ENCODE peak calls at places on chromosomes 6 and 20, in five cellular contexts. One of them, this sample, is unnamed.

GRCh38 chr6:72669324-72669723 is 47.5 kb downstream of the KCNQ5 start:
- DNase-seq in cardiac muscle cell: no peak
- DNase-seq in stimulated activated CD4-positive, alpha-beta T cell treated with anti-CD3 and anti-CD28 coated beads, Interleukin-4, amount 100 ng/mL, for 48 hours: no peak
- DNase-seq in NCI-H1417: no peak
- DNase-seq in NCI-H1105 treated with DMSO at 0.1 percent for 48 hours: no peak
- DNase-seq in this sample: no peak

GRCh38 chr6:14540276-14540675 is 422.7 kb downstream of the CD83 start:
- DNase-seq in cardiac muscle cell: no peak
- DNase-seq in stimulated activated CD4-positive, alpha-beta T cell treated with anti-CD3 and anti-CD28 coated beads, Interleukin-4, amount 100 ng/mL, for 48 hours: no peak
- DNase-seq in NCI-H1417: no peak
- DNase-seq in NCI-H1105 treated with DMSO at 0.1 percent for 48 hours: no peak
- DNase-seq in this sample: peak

GRCh38 chr6:128057541-128058335 is 156.9 kb upstream of the THEMIS start:
- DNase-seq in cardiac muscle cell: no peak
- DNase-seq in stimulated activated CD4-positive, alpha-beta T cell treated with anti-CD3 and anti-CD28 coated beads, Interleukin-4, amount 100 ng/mL, for 48 hours: no peak
- DNase-seq in NCI-H1417: no peak
- DNase-seq in NCI-H1105 treated with DMSO at 0.1 percent for 48 hours: no peak
- DNase-seq in this sample: no peak

GRCh38 chr20:9829835-9830234 is 9.0 kb downstream of the PAK5 start:
- DNase-seq in cardiac muscle cell: peak
- DNase-seq in stimulated activated CD4-positive, alpha-beta T cell treated with anti-CD3 and anti-CD28 coated beads, Interleukin-4, amount 100 ng/mL, for 48 hours: no peak
- DNase-seq in NCI-H1417: no peak
- DNase-seq in NCI-H1105 treated with DMSO at 0.1 percent for 48 hours: no peak
- DNase-seq in this sample: no peak

GRCh38 chr6:113048741-113049140 is 701.6 kb downstream of the RFPL4B start:
- DNase-seq in cardiac muscle cell: no peak
- DNase-seq in stimulated activated CD4-positive, alpha-beta T cell treated with anti-CD3 and anti-CD28 coated beads, Interleukin-4, amount 100 ng/mL, for 48 hours: no peak
- DNase-seq in NCI-H1417: no peak
- DNase-seq in NCI-H1105 treated with DMSO at 0.1 percent for 48 hours: no peak
- DNase-seq in this sample: no peak

GRCh38 chr6:140985679-140986275 is 1146.9 kb upstream of the GJE1 start:
- DNase-seq in cardiac muscle cell: no peak
- DNase-seq in stimulated activated CD4-positive, alpha-beta T cell treated with anti-CD3 and anti-CD28 coated beads, Interleukin-4, amount 100 ng/mL, for 48 hours: no peak
- DNase-seq in NCI-H1417: no peak
- DNase-seq in NCI-H1105 treated with DMSO at 0.1 percent for 48 hours: no peak
- DNase-seq in this sample: no peak

GRCh38 chr20:17501701-17502100 is 29.5 kb downstream of the BFSP1 start:
- DNase-seq in cardiac muscle cell: no peak
- DNase-seq in stimulated activated CD4-positive, alpha-beta T cell treated with anti-CD3 and anti-CD28 coated beads, Interleukin-4, amount 100 ng/mL, for 48 hours: no peak
- DNase-seq in NCI-H1417: no peak
- DNase-seq in NCI-H1105 treated with DMSO at 0.1 percent for 48 hours: no peak
- DNase-seq in this sample: no peak

GRCh38 chr20:47681977-47682812 is 103.1 kb downstream of the SULF2 start:
- DNase-seq in cardiac muscle cell: peak
- DNase-seq in stimulated activated CD4-positive, alpha-beta T cell treated with anti-CD3 and anti-CD28 coated beads, Interleukin-4, amount 100 ng/mL, for 48 hours: no peak
- DNase-seq in NCI-H1417: no peak
- DNase-seq in NCI-H1105 treated with DMSO at 0.1 percent for 48 hours: no peak
- DNase-seq in this sample: peak

GRCh38 chr6:79946242-79946641 is 1.1 kb downstream of the ELOVL4 start:
- DNase-seq in cardiac muscle cell: peak
- DNase-seq in stimulated activated CD4-positive, alpha-beta T cell treated with anti-CD3 and anti-CD28 coated beads, Interleukin-4, amount 100 ng/mL, for 48 hours: no peak
- DNase-seq in NCI-H1417: peak
- DNase-seq in NCI-H1105 treated with DMSO at 0.1 percent for 48 hours: peak
- DNase-seq in this sample: no peak

GRCh38 chr6:3250278-3250677 is 8.5 kb upstream of the PSMG4 start:
- DNase-seq in cardiac muscle cell: no peak
- DNase-seq in stimulated activated CD4-positive, alpha-beta T cell treated with anti-CD3 and anti-CD28 coated beads, Interleukin-4, amount 100 ng/mL, for 48 hours: no peak
- DNase-seq in NCI-H1417: no peak
- DNase-seq in NCI-H1105 treated with DMSO at 0.1 percent for 48 hours: no peak
- DNase-seq in this sample: no peak

GRCh38 chr20:54156522-54156921 is 17.3 kb downstream of the CYP24A1 start:
- DNase-seq in cardiac muscle cell: no peak
- DNase-seq in stimulated activated CD4-positive, alpha-beta T cell treated with anti-CD3 and anti-CD28 coated beads, Interleukin-4, amount 100 ng/mL, for 48 hours: no peak
- DNase-seq in NCI-H1417: no peak
- DNase-seq in NCI-H1105 treated with DMSO at 0.1 percent for 48 hours: no peak
- DNase-seq in this sample: no peak

GRCh38 chr6:116465246-116465645 is 4.1 kb downstream of the CALHM6 start:
- DNase-seq in cardiac muscle cell: no peak
- DNase-seq in stimulated activated CD4-positive, alpha-beta T cell treated with anti-CD3 and anti-CD28 coated beads, Interleukin-4, amount 100 ng/mL, for 48 hours: no peak
- DNase-seq in NCI-H1417: no peak
- DNase-seq in NCI-H1105 treated with DMSO at 0.1 percent for 48 hours: no peak
- DNase-seq in this sample: no peak

GRCh38 chr6:134752445-134752844 is 197.5 kb downstream of the ALDH8A1 start:
- DNase-seq in cardiac muscle cell: no peak
- DNase-seq in stimulated activated CD4-positive, alpha-beta T cell treated with anti-CD3 and anti-CD28 coated beads, Interleukin-4, amount 100 ng/mL, for 48 hours: no peak
- DNase-seq in NCI-H1417: no peak
- DNase-seq in NCI-H1105 treated with DMSO at 0.1 percent for 48 hours: no peak
- DNase-seq in this sample: no peak

GRCh38 chr6:169244684-169245383 is 8.8 kb downstream of the THBS2 start:
- DNase-seq in cardiac muscle cell: no peak
- DNase-seq in stimulated activated CD4-positive, alpha-beta T cell treated with anti-CD3 and anti-CD28 coated beads, Interleukin-4, amount 100 ng/mL, for 48 hours: no peak
- DNase-seq in NCI-H1417: no peak
- DNase-seq in NCI-H1105 treated with DMSO at 0.1 percent for 48 hours: no peak
- DNase-seq in this sample: no peak

GRCh38 chr6:42783876-42784738 is 2.3 kb downstream of the BICRAL start:
- DNase-seq in cardiac muscle cell: no peak
- DNase-seq in stimulated activated CD4-positive, alpha-beta T cell treated with anti-CD3 and anti-CD28 coated beads, Interleukin-4, amount 100 ng/mL, for 48 hours: no peak
- DNase-seq in NCI-H1417: no peak
- DNase-seq in NCI-H1105 treated with DMSO at 0.1 percent for 48 hours: no peak
- DNase-seq in this sample: no peak

GRCh38 chr6:159357211-159357920 is 188.2 kb downstream of the FNDC1 start:
- DNase-seq in cardiac muscle cell: no peak
- DNase-seq in stimulated activated CD4-positive, alpha-beta T cell treated with anti-CD3 and anti-CD28 coated beads, Interleukin-4, amount 100 ng/mL, for 48 hours: no peak
- DNase-seq in NCI-H1417: no peak
- DNase-seq in NCI-H1105 treated with DMSO at 0.1 percent for 48 hours: no peak
- DNase-seq in this sample: no peak

GRCh38 chr20:45704969-45705637 is at the start of gene WFDC10B:
- DNase-seq in cardiac muscle cell: no peak
- DNase-seq in stimulated activated CD4-positive, alpha-beta T cell treated with anti-CD3 and anti-CD28 coated beads, Interleukin-4, amount 100 ng/mL, for 48 hours: no peak
- DNase-seq in NCI-H1417: peak
- DNase-seq in NCI-H1105 treated with DMSO at 0.1 percent for 48 hours: peak
- DNase-seq in this sample: no peak

GRCh38 chr6:157535354-157536217 is 154.6 kb downstream of the ZDHHC14 start:
- DNase-seq in cardiac muscle cell: no peak
- DNase-seq in stimulated activated CD4-positive, alpha-beta T cell treated with anti-CD3 and anti-CD28 coated beads, Interleukin-4, amount 100 ng/mL, for 48 hours: no peak
- DNase-seq in NCI-H1417: no peak
- DNase-seq in NCI-H1105 treated with DMSO at 0.1 percent for 48 hours: no peak
- DNase-seq in this sample: no peak

GRCh38 chr20:47205577-47206123 is 150.8 kb downstream of the ZMYND8 start:
- DNase-seq in cardiac muscle cell: peak
- DNase-seq in stimulated activated CD4-positive, alpha-beta T cell treated with anti-CD3 and anti-CD28 coated beads, Interleukin-4, amount 100 ng/mL, for 48 hours: no peak
- DNase-seq in NCI-H1417: peak
- DNase-seq in NCI-H1105 treated with DMSO at 0.1 percent for 48 hours: peak
- DNase-seq in this sample: peak

GRCh38 chr20:1893721-1894470 is 1.3 kb upstream of the SIRPA start:
- DNase-seq in cardiac muscle cell: peak
- DNase-seq in stimulated activated CD4-positive, alpha-beta T cell treated with anti-CD3 and anti-CD28 coated beads, Interleukin-4, amount 100 ng/mL, for 48 hours: no peak
- DNase-seq in NCI-H1417: no peak
- DNase-seq in NCI-H1105 treated with DMSO at 0.1 percent for 48 hours: no peak
- DNase-seq in this sample: no peak

This sample was measured in left lobe of liver.